ENCODE peak calls at places on chromosomes 3 and 15, in ten cellular contexts. T, M, X, F, Z, N, U, Q, E and O are unnamed samples.

GRCh38 chr3:47010910-47011309 is 31.4 kb downstream of the NBEAL2 start:
- DNase-seq in T (no peak), M (no peak), X (no peak), F (peak), Z (no peak), N (no peak), U (no peak), Q (no peak), E (no peak), O (no peak)

GRCh38 chr3:162332344-162332743 is 835.7 kb downstream of the OTOL1 start:
- DNase-seq in T (no peak), M (no peak), X (no peak), F (no peak), Z (no peak), N (peak), U (no peak), Q (no peak), E (no peak), O (no peak)

GRCh38 chr3:135125171-135125801 is 330.2 kb downstream of the EPHB1 start:
- DNase-seq in T (no peak), M (no peak), X (no peak), F (no peak), Z (peak), N (no peak), U (no peak), Q (peak), E (peak), O (no peak)

GRCh38 chr15:57158589-57158988 is 217.7 kb upstream of the CGNL1 start:
- DNase-seq in T (peak), M (no peak), X (no peak), F (no peak), Z (peak), N (peak), U (no peak), Q (no peak), E (no peak), O (no peak)

GRCh38 chr3:139117136-139117675 is 72.5 kb upstream of the PRR23C start:
- DNase-seq in T (no peak), M (no peak), X (no peak), F (peak), Z (no peak), N (no peak), U (no peak), Q (peak), E (no peak), O (no peak)

GRCh38 chr3:101531473-101532086 is 18.6 kb upstream of the SENP7 start:
- DNase-seq in T (no peak), M (no peak), X (no peak), F (no peak), Z (peak), N (no peak), U (no peak), Q (no peak), E (no peak), O (no peak)

GRCh38 chr3:50671331-50671730 is 3.4 kb upstream of the DOCK3 start:
- DNase-seq in T (peak), M (no peak), X (peak), F (no peak), Z (peak), N (peak), U (no peak), Q (peak), E (no peak), O (no peak)

GRCh38 chr3:8266679-8267267 is 234.8 kb upstream of the LMCD1 start:
- DNase-seq in T (no peak), M (no peak), X (no peak), F (no peak), Z (no peak), N (no peak), U (no peak), Q (no peak), E (no peak), O (no peak)

GRCh38 chr3:69309810-69310209 is 76.1 kb downstream of the FRMD4B start:
- DNase-seq in T (peak), M (no peak), X (no peak), F (peak), Z (no peak), N (no peak), U (no peak), Q (peak), E (peak), O (no peak)

GRCh38 chr3:182755308-182756106 is 37.8 kb upstream of the ATP11B start:
- DNase-seq in T (no peak), M (no peak), X (no peak), F (no peak), Z (no peak), N (no peak), U (no peak), Q (peak), E (no peak), O (no peak)

GRCh38 chr3:58646503-58646902 is 20.1 kb downstream of the FAM3D start:
- DNase-seq in T (no peak), M (no peak), X (no peak), F (no peak), Z (no peak), N (no peak), U (no peak), Q (no peak), E (no peak), O (no peak)

GRCh38 chr15:52751522-52751921 is 38.6 kb downstream of the ONECUT1 start:
- DNase-seq in T (no peak), M (no peak), X (no peak), F (no peak), Z (no peak), N (no peak), U (no peak), Q (no peak), E (no peak), O (no peak)

GRCh38 chr3:191170097-191170496 is 28.9 kb upstream of the OSTN start:
- DNase-seq in T (no peak), M (no peak), X (no peak), F (no peak), Z (no peak), N (no peak), U (no peak), Q (no peak), E (no peak), O (no peak)

GRCh38 chr15:88613074-88613944 is 7.8 kb upstream of the AEN start:
- DNase-seq in T (peak), M (no peak), X (no peak), F (no peak), Z (no peak), N (no peak), U (no peak), Q (no peak), E (no peak), O (no peak)

GRCh38 chr15:84590406-84590805 is 10.4 kb upstream of the ZSCAN2 start:
- DNase-seq in T (no peak), M (no peak), X (no peak), F (no peak), Z (no peak), N (no peak), U (no peak), Q (peak), E (no peak), O (no peak)

GRCh38 chr3:178345944-178346343 is 190.3 kb upstream of the KCNMB2 start:
- DNase-seq in T (no peak), M (no peak), X (no peak), F (no peak), Z (no peak), N (no peak), U (no peak), Q (no peak), E (no peak), O (no peak)

GRCh38 chr15:80811781-80812180 is 32.6 kb downstream of the CEMIP start:
- DNase-seq in T (no peak), M (no peak), X (no peak), F (no peak), Z (no peak), N (no peak), U (no peak), Q (no peak), E (no peak), O (no peak)

GRCh38 chr15:92098869-92099268 is 245.4 kb downstream of the SLCO3A1 start:
- DNase-seq in T (no peak), M (no peak), X (no peak), F (peak), Z (peak), N (no peak), U (no peak), Q (no peak), E (no peak), O (peak)

GRCh38 chr3:186757686-186758220 is 25.6 kb upstream of the EIF4A2 start:
- DNase-seq in T (no peak), M (no peak), X (no peak), F (no peak), Z (no peak), N (no peak), U (no peak), Q (no peak), E (no peak), O (no peak)

GRCh38 chr15:40328711-40329240 is 5.3 kb downstream of the INAFM2 start:
- DNase-seq in T (no peak), M (no peak), X (no peak), F (no peak), Z (no peak), N (no peak), U (no peak), Q (no peak), E (no peak), O (no peak)

GRCh38 chr3:195566797-195567196 is 16.9 kb downstream of the APOD start:
- DNase-seq in T (no peak), M (no peak), X (no peak), F (no peak), Z (no peak), N (no peak), U (no peak), Q (no peak), E (no peak), O (no peak)

GRCh38 chr3:46948830-46949671 is 27.5 kb downstream of the CCDC12 start:
- DNase-seq in T (no peak), M (no peak), X (no peak), F (peak), Z (no peak), N (no peak), U (no peak), Q (no peak), E (peak), O (peak)

GRCh38 chr3:141255864-141256263 is 24.2 kb downstream of the PXYLP1 start:
- DNase-seq in T (peak), M (no peak), X (no peak), F (no peak), Z (peak), N (no peak), U (no peak), Q (peak), E (peak), O (no peak)

GRCh38 chr3:8421711-8422110 is 79.9 kb upstream of the LMCD1 start:
- DNase-seq in T (no peak), M (no peak), X (no peak), F (no peak), Z (no peak), N (no peak), U (no peak), Q (no peak), E (no peak), O (no peak)

GRCh38 chr15:59997070-59997701 is 6.9 kb upstream of the FOXB1 start:
- DNase-seq in T (no peak), M (no peak), X (peak), F (no peak), Z (no peak), N (peak), U (no peak), Q (no peak), E (no peak), O (no peak)

GRCh38 chr3:34381243-34381642 is 582.8 kb downstream of the PDCD6IP start:
- DNase-seq in T (no peak), M (no peak), X (no peak), F (peak), Z (no peak), N (no peak), U (no peak), Q (no peak), E (no peak), O (no peak)

GRCh38 chr3:195007794-195008193 is 263.2 kb downstream of the XXYLT1 start:
- DNase-seq in T (no peak), M (no peak), X (peak), F (no peak), Z (no peak), N (no peak), U (no peak), Q (peak), E (peak), O (no peak)

GRCh38 chr3:146969356-146969755 is 364.2 kb upstream of the PLSCR5 start:
- DNase-seq in T (no peak), M (no peak), X (no peak), F (no peak), Z (no peak), N (no peak), U (no peak), Q (peak), E (no peak), O (no peak)

GRCh38 chr3:142447308-142447851 is 457 bp downstream of the XRN1 start:
- DNase-seq in T (no peak), M (no peak), X (no peak), F (peak), Z (peak), N (peak), U (peak), Q (peak), E (peak), O (peak)

GRCh38 chr15:98683821-98684220 is 35.5 kb downstream of the IGF1R start:
- DNase-seq in T (no peak), M (no peak), X (no peak), F (no peak), Z (no peak), N (no peak), U (no peak), Q (no peak), E (no peak), O (no peak)

GRCh38 chr3:169668081-169668956 is 4.8 kb upstream of the MECOM start:
- DNase-seq in T (no peak), M (no peak), X (no peak), F (peak), Z (no peak), N (peak), U (no peak), Q (peak), E (no peak), O (peak)

GRCh38 chr15:79078763-79079395 is 11.7 kb downstream of the RASGRF1 start:
- DNase-seq in T (no peak), M (no peak), X (no peak), F (no peak), Z (no peak), N (no peak), U (no peak), Q (no peak), E (no peak), O (no peak)

GRCh38 chr15:31487811-31488436 is 161.3 kb downstream of the KLF13 start:
- DNase-seq in T (no peak), M (no peak), X (no peak), F (peak), Z (peak), N (no peak), U (no peak), Q (peak), E (no peak), O (no peak)

GRCh38 chr3:186082150-186082549 is 26.7 kb downstream of the ETV5 start:
- DNase-seq in T (no peak), M (no peak), X (no peak), F (no peak), Z (no peak), N (no peak), U (no peak), Q (no peak), E (no peak), O (no peak)